ENCODE peak calls at places on chromosome 11, in six cellular contexts. D, P, N, S, Q and W are unnamed samples.

GRCh38 chr11:36711104-36711825 is 113.2 kb upstream of the RAG2 start:
- DNase-seq in N (no peak), D (no peak), S (no peak), P (no peak), Q (no peak), W (no peak)

GRCh38 chr11:69374110-69374981 is 80.4 kb downstream of the MYEOV start:
- DNase-seq in D (no peak), S (no peak), N (peak; percentile 23), Q (peak; percentile 74), P (no peak), W (no peak)

GRCh38 chr11:69178819-69179482 is 23.2 kb downstream of the SMIM38 start:
- DNase-seq in Q (no peak), D (no peak), P (no peak), N (no peak), S (no peak), W (no peak)

GRCh38 chr11:11961399-11962028 is 46.9 kb downstream of the DKK3 start:
- DNase-seq in S (no peak), P (no peak), N (no peak), Q (no peak), D (no peak), W (no peak)

GRCh38 chr11:76625787-76626186 is 44.8 kb downstream of the LRRC32 start:
- DNase-seq in S (no peak), D (no peak), Q (no peak), N (peak; percentile 1), P (no peak), W (no peak)

GRCh38 chr11:124740277-124740882 is 638 bp downstream of the NRGN start:
- DNase-seq in P (no peak), D (peak; percentile 47), S (no peak), Q (no peak), N (no peak), W (peak; percentile 75)

GRCh38 chr11:45100338-45100737 is 46.1 kb upstream of the PRDM11 start:
- DNase-seq in S (no peak), N (no peak), Q (peak; percentile 13), P (peak; percentile 33), D (no peak), W (no peak)

GRCh38 chr11:30987819-30988218 is 381.7 kb downstream of the DCDC1 start:
- DNase-seq in D (no peak), Q (no peak), N (no peak), S (no peak), P (no peak), W (no peak)

GRCh38 chr11:123505546-123506299 is 75.7 kb downstream of the GRAMD1B start:
- DNase-seq in N (no peak), P (no peak), D (no peak), Q (no peak), S (no peak), W (no peak)

GRCh38 chr11:1536065-1536843 is 35.8 kb downstream of the DUSP8 start:
- DNase-seq in Q (no peak), D (no peak), S (no peak), N (no peak), P (no peak), W (no peak)

GRCh38 chr11:2209900-2210321 is 38.3 kb upstream of the TH start:
- DNase-seq in D (no peak), P (no peak), N (no peak), S (no peak), Q (no peak), W (no peak)

GRCh38 chr11:1513326-1514296 is 27.0 kb upstream of the MOB2 start:
- DNase-seq in D (no peak), P (no peak), S (no peak), Q (no peak), N (no peak), W (no peak)

GRCh38 chr11:6362868-6363678 is 27.2 kb upstream of the SMPD1 start:
- DNase-seq in Q (peak; percentile 74), S (peak; percentile 65), D (peak; percentile 58), N (peak; percentile 85), P (peak; percentile 73), W (peak; percentile 74)

GRCh38 chr11:47948137-47948536 is 32.2 kb upstream of the PTPRJ start:
- DNase-seq in D (no peak), P (no peak), Q (no peak), S (no peak), N (no peak), W (no peak)

DNA sequence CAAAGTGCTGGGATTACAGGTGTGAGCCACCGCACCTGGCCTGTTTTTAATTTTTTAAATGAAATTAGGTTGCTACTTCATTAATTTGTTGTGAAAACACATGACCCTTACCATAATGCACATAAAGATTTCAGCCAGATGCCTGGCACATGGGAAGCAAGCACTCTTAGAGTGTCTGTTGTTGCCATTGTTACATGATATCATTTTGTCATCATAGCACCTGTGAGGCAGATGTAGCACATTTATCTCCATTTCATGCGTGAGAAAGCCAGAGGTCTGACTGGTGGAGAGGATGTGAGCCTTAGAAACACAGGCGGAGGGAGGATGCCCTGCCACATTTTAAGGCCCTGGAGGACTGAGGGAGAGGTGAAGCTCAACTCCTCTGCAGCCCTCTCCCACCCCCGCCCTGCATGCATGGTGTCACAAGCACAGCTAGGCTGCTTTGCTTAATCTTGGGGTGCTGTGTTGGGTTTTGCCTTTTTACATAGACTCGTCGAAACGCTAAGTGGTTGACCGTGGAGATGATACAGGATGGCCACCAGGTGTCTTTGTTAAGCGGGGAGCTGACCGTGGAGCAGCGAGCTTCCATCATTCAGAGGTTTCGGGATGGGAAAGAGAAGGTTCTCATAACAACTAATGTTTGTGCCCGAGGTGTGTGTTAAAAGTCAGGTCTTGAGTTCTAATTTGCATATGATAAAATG is 14.0 kb downstream of the DDX25 start:
- DNase-seq in N (no peak), P (no peak), Q (no peak), S (no peak), D (no peak), W (no peak)
- TF ChIP-seq CTCF in N (no peak), P (no peak), Q (no peak), S (peak; percentile 2), D (no peak), W (no peak)

DNA sequence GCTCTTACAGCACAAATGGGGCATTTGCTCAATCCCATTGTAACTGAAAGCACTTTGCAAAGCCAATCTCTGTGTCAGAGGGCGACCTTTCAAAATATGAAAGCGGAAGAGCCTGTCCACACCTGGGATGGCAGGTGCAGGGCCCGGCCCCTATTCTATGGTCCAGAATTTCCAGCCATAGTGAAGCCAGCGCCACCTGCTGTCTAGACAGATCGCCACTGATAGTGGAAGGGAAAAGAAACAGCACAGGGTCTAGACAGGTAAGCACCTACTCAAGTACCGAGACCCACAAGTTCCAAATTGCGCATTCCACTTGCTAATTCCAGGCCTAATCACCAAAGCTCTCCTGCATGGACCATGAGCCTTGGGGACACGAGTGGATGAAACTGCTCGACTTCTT is 141.4 kb downstream of the NTM start:
- DNase-seq in N (peak; percentile 59), S (no peak), D (no peak), P (no peak), Q (peak; percentile 50), W (peak; percentile 32)
- TF ChIP-seq CTCF in N (peak; percentile 53), S (peak; percentile 53), D (no peak), P (no peak), Q (peak; percentile 37), W (peak; percentile 41)

GRCh38 chr11:18890615-18891014 is 48.6 kb downstream of the MRGPRX1 start:
- DNase-seq in P (no peak), S (no peak), N (no peak), Q (no peak), D (no peak), W (no peak)
- TF ChIP-seq CTCF in P (no peak), S (no peak), N (no peak), Q (no peak), D (no peak), W (no peak)

GRCh38 chr11:20854214-20854613 is 184.8 kb downstream of the NELL1 start:
- DNase-seq in D (no peak), S (no peak), Q (no peak), P (no peak), N (peak; percentile 33), W (no peak)
- TF ChIP-seq CTCF in D (no peak), S (no peak), Q (no peak), P (no peak), N (no peak), W (no peak)

DNA sequence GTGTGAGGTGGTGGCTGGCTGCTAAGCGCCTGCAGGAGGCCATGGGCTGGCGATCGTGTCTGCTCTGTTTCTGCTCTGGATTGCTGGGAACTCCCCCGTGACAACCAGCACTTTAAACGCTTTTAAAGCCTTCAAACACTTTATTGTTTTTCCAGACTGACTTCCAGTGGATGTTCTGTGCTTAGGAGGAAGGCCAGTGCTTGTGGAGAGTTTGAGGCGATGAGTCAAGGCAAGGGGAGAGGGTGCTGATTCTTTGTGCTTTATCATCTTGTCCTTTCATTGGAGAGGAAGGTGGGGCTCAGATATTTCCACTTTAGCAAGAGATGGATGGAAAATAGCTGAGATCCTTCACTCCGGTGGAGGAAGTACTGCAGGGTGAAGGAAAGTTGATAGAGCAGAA is 81.6 kb downstream of the FLI1 start:
- DNase-seq in D (no peak), N (no peak), S (no peak), Q (no peak), P (no peak), W (no peak)
- TF ChIP-seq CTCF in D (no peak), N (no peak), S (no peak), Q (no peak), P (no peak), W (no peak)

GRCh38 chr11:25961539-25961938 is 370.4 kb upstream of the ANO3 start:
- DNase-seq in Q (no peak), P (no peak), S (no peak), N (no peak), D (no peak), W (no peak)
- TF ChIP-seq CTCF in Q (peak; percentile 18), P (no peak), S (no peak), N (no peak), D (no peak), W (no peak)

GRCh38 chr11:117281159-117281558 is 10.0 kb upstream of the BACE1-AS start:
- DNase-seq in Q (no peak), D (no peak), P (peak; percentile 80), S (peak; percentile 91), N (no peak), W (no peak)

GRCh38 chr11:117284053-117284452 is 7.1 kb upstream of the BACE1-AS start:
- DNase-seq in D (no peak), N (no peak), S (no peak), Q (no peak), P (no peak), W (no peak)

GRCh38 chr11:117281869-117282268 is 9.3 kb upstream of the BACE1-AS start:
- DNase-seq in D (no peak), N (no peak), Q (no peak), P (no peak), S (no peak), W (no peak)

GRCh38 chr11:117282956-117283355 is 8.2 kb upstream of the BACE1-AS start:
- DNase-seq in P (no peak), D (no peak), S (no peak), N (no peak), Q (no peak), W (no peak)

GRCh38 chr11:117279711-117280376 is 11.3 kb upstream of the BACE1-AS start:
- DNase-seq in P (no peak), N (no peak), S (no peak), D (no peak), Q (no peak), W (no peak)
- TF ChIP-seq CTCF in P (no peak), N (no peak), S (no peak), D (no peak), Q (no peak), W (no peak)